ENCODE peak calls at places on chromosome 16, in seven cellular contexts. One of them, this sample, is unnamed.
A peak's percentile ranks its signal among the peaks of the same experiment; 100 is the strongest.

GRCh38 chr16:14024300-14024699 is 46.8 kb upstream of the MRTFB start:
- DNase-seq in breast epithelium: no peak
- DNase-seq in A549: no peak
- DNase-seq in stomach: no peak
- DNase-seq in OCI-LY7: peak; percentile 15
- DNase-seq in esophagus muscularis mucosa: no peak
- DNase-seq in adrenal gland: no peak
- DNase-seq in this sample: no peak

GRCh38 chr16:27315333-27316037 is 1.7 kb downstream of the IL4R start:
- DNase-seq in breast epithelium: peak; percentile 44
- DNase-seq in A549: peak; percentile 55
- DNase-seq in OCI-LY7: peak; percentile 61
- DNase-seq in stomach: peak; percentile 56
- DNase-seq in adrenal gland: peak; percentile 78
- DNase-seq in esophagus muscularis mucosa: peak; percentile 94
- DNase-seq in this sample: peak; percentile 78

GRCh38 chr16:87149051-87149450 is 168.1 kb downstream of the C16orf95 start:
- DNase-seq in adrenal gland: no peak
- DNase-seq in A549: no peak
- DNase-seq in stomach: no peak
- DNase-seq in esophagus muscularis mucosa: no peak
- DNase-seq in OCI-LY7: no peak
- DNase-seq in breast epithelium: no peak
- DNase-seq in this sample: no peak

GRCh38 chr16:19875900-19876299 is 8.7 kb downstream of the GPRC5B start:
- DNase-seq in esophagus muscularis mucosa: no peak
- DNase-seq in OCI-LY7: no peak
- DNase-seq in adrenal gland: no peak
- DNase-seq in stomach: no peak
- DNase-seq in A549: no peak
- DNase-seq in breast epithelium: no peak
- DNase-seq in this sample: no peak

GRCh38 chr16:70661918-70662641 is 15.7 kb downstream of the IL34 start:
- DNase-seq in adrenal gland: no peak
- DNase-seq in stomach: no peak
- DNase-seq in esophagus muscularis mucosa: no peak
- DNase-seq in breast epithelium: no peak
- DNase-seq in A549: no peak
- DNase-seq in OCI-LY7: no peak
- DNase-seq in this sample: peak; percentile 75

GRCh38 chr16:10992112-10992511 is 47.7 kb downstream of the CLEC16A start:
- DNase-seq in A549: no peak
- DNase-seq in esophagus muscularis mucosa: no peak
- DNase-seq in breast epithelium: no peak
- DNase-seq in OCI-LY7: no peak
- DNase-seq in stomach: no peak
- DNase-seq in adrenal gland: no peak
- DNase-seq in this sample: no peak

GRCh38 chr16:31713945-31714898 is 159.4 kb upstream of the ZNF267 start:
- DNase-seq in esophagus muscularis mucosa: no peak
- DNase-seq in stomach: no peak
- DNase-seq in OCI-LY7: no peak
- DNase-seq in adrenal gland: no peak
- DNase-seq in A549: no peak
- DNase-seq in breast epithelium: no peak
- DNase-seq in this sample: no peak

GRCh38 chr16:23571895-23572294 is 14.4 kb downstream of the UBFD1 start:
- DNase-seq in breast epithelium: no peak
- DNase-seq in OCI-LY7: no peak
- DNase-seq in stomach: no peak
- DNase-seq in A549: no peak
- DNase-seq in esophagus muscularis mucosa: no peak
- DNase-seq in adrenal gland: no peak
- DNase-seq in this sample: no peak

GRCh38 chr16:9258423-9259051 is 167.1 kb downstream of the HAPSTR1 start:
- DNase-seq in esophagus muscularis mucosa: no peak
- DNase-seq in adrenal gland: peak; percentile 20
- DNase-seq in A549: peak; percentile 52
- DNase-seq in OCI-LY7: peak; percentile 70
- DNase-seq in breast epithelium: no peak
- DNase-seq in stomach: no peak
- DNase-seq in this sample: no peak

GRCh38 chr16:83272201-83272600 is 535.6 kb upstream of the HSBP1 start:
- DNase-seq in adrenal gland: no peak
- DNase-seq in stomach: no peak
- DNase-seq in breast epithelium: no peak
- DNase-seq in OCI-LY7: no peak
- DNase-seq in A549: no peak
- DNase-seq in esophagus muscularis mucosa: peak; percentile 45
- DNase-seq in this sample: no peak

DNA sequence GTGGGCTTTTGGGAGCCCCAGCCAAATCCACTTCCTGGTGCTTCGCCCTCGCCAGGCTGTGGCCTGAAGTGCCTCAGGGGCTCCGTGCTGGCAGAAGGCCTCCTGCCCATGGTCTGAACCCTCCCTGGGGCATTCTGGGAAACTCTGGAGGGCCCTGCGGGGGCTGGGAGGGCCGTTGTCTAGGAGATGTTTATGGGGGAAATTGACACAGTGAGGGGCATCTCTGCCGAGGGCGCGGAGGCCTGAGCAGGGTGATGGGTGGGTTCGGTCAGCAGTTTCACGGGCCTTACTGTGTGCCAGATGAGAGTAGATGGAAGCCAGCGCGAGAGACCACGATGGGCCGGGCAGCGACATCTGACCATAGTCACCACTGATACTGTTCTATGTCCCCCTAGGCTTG is 73.4 kb upstream of the CIBAR2 start:
- DNase-seq in breast epithelium: no peak
- DNase-seq in adrenal gland: no peak
- DNase-seq in OCI-LY7: no peak
- DNase-seq in A549: no peak
- DNase-seq in stomach: no peak
- DNase-seq in esophagus muscularis mucosa: no peak
- DNase-seq in this sample: no peak
- H3K4me1 ChIP-seq in breast epithelium: no peaks in the 10 kb centered on the region
- H3K4me1 ChIP-seq in adrenal gland: peaks cover 34% of the 10 kb centered on the region
- H3K4me1 ChIP-seq in OCI-LY7: no peaks in the 10 kb centered on the region
- H3K4me1 ChIP-seq in A549: no peaks in the 10 kb centered on the region
- H3K4me1 ChIP-seq in stomach: peaks cover 24% of the 10 kb centered on the region
- H3K4me1 ChIP-seq in esophagus muscularis mucosa: peaks cover 8% of the 10 kb centered on the region
- H3K4me1 ChIP-seq in this sample: no peaks in the 10 kb centered on the region

GRCh38 chr16:50384500-50385122 is 15.8 kb upstream of the BRD7 start:
- DNase-seq in breast epithelium: no peak
- DNase-seq in adrenal gland: no peak
- DNase-seq in stomach: no peak
- DNase-seq in esophagus muscularis mucosa: no peak
- DNase-seq in OCI-LY7: peak; percentile 23
- DNase-seq in A549: no peak
- DNase-seq in this sample: no peak
- H3K4me1 ChIP-seq in breast epithelium: no peaks in the 10 kb centered on the region
- H3K4me1 ChIP-seq in adrenal gland: no peaks in the 10 kb centered on the region
- H3K4me1 ChIP-seq in stomach: no peaks in the 10 kb centered on the region
- H3K4me1 ChIP-seq in esophagus muscularis mucosa: no peaks in the 10 kb centered on the region
- H3K4me1 ChIP-seq in OCI-LY7: peaks cover 14% of the 10 kb centered on the region
- H3K4me1 ChIP-seq in A549: no peaks in the 10 kb centered on the region
- H3K4me1 ChIP-seq in this sample: no peaks in the 10 kb centered on the region

GRCh38 chr16:57178793-57179212 is 7.0 kb downstream of the PSME3IP1 start:
- DNase-seq in A549: no peak
- DNase-seq in esophagus muscularis mucosa: no peak
- DNase-seq in breast epithelium: no peak
- DNase-seq in OCI-LY7: no peak
- DNase-seq in stomach: no peak
- DNase-seq in adrenal gland: no peak
- DNase-seq in this sample: no peak

GRCh38 chr16:57172891-57173290 is 12.9 kb downstream of the PSME3IP1 start:
- DNase-seq in OCI-LY7: no peak
- DNase-seq in adrenal gland: no peak
- DNase-seq in A549: no peak
- DNase-seq in stomach: no peak
- DNase-seq in breast epithelium: no peak
- DNase-seq in esophagus muscularis mucosa: no peak
- DNase-seq in this sample: no peak

GRCh38 chr16:57178296-57178695 is 7.5 kb downstream of the PSME3IP1 start:
- DNase-seq in breast epithelium: no peak
- DNase-seq in A549: no peak
- DNase-seq in OCI-LY7: no peak
- DNase-seq in esophagus muscularis mucosa: no peak
- DNase-seq in adrenal gland: no peak
- DNase-seq in stomach: no peak
- DNase-seq in this sample: no peak

GRCh38 chr16:57179429-57179828 is 6.4 kb downstream of the PSME3IP1 start:
- DNase-seq in stomach: no peak
- DNase-seq in esophagus muscularis mucosa: no peak
- DNase-seq in A549: no peak
- DNase-seq in adrenal gland: no peak
- DNase-seq in OCI-LY7: no peak
- DNase-seq in breast epithelium: no peak
- DNase-seq in this sample: no peak

DNA sequence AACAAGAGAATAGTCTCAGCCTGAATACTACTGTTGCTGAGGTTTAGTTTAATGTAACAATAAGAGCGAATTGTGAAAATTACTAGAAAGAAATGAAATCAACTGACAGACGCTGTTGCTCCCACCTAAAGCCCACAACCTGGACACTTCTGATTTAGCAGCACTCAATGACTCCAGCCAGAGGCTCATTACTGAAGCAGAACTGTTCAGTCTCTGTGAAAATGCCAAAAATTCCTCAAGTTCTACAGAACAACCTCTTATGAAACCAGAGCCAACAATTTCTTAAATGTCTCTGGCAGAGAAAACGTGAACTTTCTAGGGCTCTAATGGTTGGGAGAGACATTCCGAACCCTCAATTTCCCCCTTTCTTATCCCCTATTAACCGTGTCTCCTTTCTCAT is 9.9 kb downstream of the PSME3IP1 start:
- DNase-seq in A549: no peak
- DNase-seq in stomach: no peak
- DNase-seq in breast epithelium: no peak
- DNase-seq in OCI-LY7: no peak
- DNase-seq in esophagus muscularis mucosa: no peak
- DNase-seq in adrenal gland: no peak
- DNase-seq in this sample: no peak
- H3K4me1 ChIP-seq in A549: peaks cover 17% of the 10 kb centered on the region
- H3K4me1 ChIP-seq in stomach: peaks cover 16% of the 10 kb centered on the region
- H3K4me1 ChIP-seq in breast epithelium: no peaks in the 10 kb centered on the region
- H3K4me1 ChIP-seq in OCI-LY7: no peaks in the 10 kb centered on the region
- H3K4me1 ChIP-seq in esophagus muscularis mucosa: peaks cover 25% of the 10 kb centered on the region
- H3K4me1 ChIP-seq in adrenal gland: no peaks in the 10 kb centered on the region
- H3K4me1 ChIP-seq in this sample: no peaks in the 10 kb centered on the region

GRCh38 chr16:75224683-75225082 is 5.9 kb downstream of the CTRB1 start:
- DNase-seq in A549: no peak
- DNase-seq in adrenal gland: no peak
- DNase-seq in breast epithelium: no peak
- DNase-seq in stomach: no peak
- DNase-seq in OCI-LY7: no peak
- DNase-seq in esophagus muscularis mucosa: no peak
- DNase-seq in this sample: no peak
- H3K4me1 ChIP-seq in A549: no peaks in the 10 kb centered on the region
- H3K4me1 ChIP-seq in adrenal gland: no peaks in the 10 kb centered on the region
- H3K4me1 ChIP-seq in breast epithelium: no peaks in the 10 kb centered on the region
- H3K4me1 ChIP-seq in stomach: peaks cover 5% of the 10 kb centered on the region
- H3K4me1 ChIP-seq in OCI-LY7: no peaks in the 10 kb centered on the region
- H3K4me1 ChIP-seq in esophagus muscularis mucosa: no peaks in the 10 kb centered on the region
- H3K4me1 ChIP-seq in this sample: no peaks in the 10 kb centered on the region

GRCh38 chr16:53098526-53099317 is 43.9 kb downstream of the CHD9 start:
- DNase-seq in adrenal gland: peak; percentile 82
- DNase-seq in breast epithelium: peak; percentile 72
- DNase-seq in esophagus muscularis mucosa: peak; percentile 97
- DNase-seq in OCI-LY7: peak; percentile 93
- DNase-seq in stomach: peak; percentile 76
- DNase-seq in A549: peak; percentile 76
- DNase-seq in this sample: peak; percentile 94

GRCh38 chr16:53100889-53101288 is 46.1 kb downstream of the CHD9 start:
- DNase-seq in OCI-LY7: no peak
- DNase-seq in breast epithelium: no peak
- DNase-seq in adrenal gland: no peak
- DNase-seq in esophagus muscularis mucosa: no peak
- DNase-seq in stomach: no peak
- DNase-seq in A549: no peak
- DNase-seq in this sample: no peak

GRCh38 chr16:53100131-53100748 is 45.4 kb downstream of the CHD9 start:
- DNase-seq in adrenal gland: no peak
- DNase-seq in A549: no peak
- DNase-seq in stomach: no peak
- DNase-seq in OCI-LY7: peak; percentile 53
- DNase-seq in breast epithelium: no peak
- DNase-seq in esophagus muscularis mucosa: no peak
- DNase-seq in this sample: no peak

GRCh38 chr16:53097190-53097589 is 42.4 kb downstream of the CHD9 start:
- DNase-seq in adrenal gland: no peak
- DNase-seq in stomach: no peak
- DNase-seq in esophagus muscularis mucosa: no peak
- DNase-seq in OCI-LY7: no peak
- DNase-seq in breast epithelium: no peak
- DNase-seq in A549: no peak
- DNase-seq in this sample: no peak

GRCh38 chr16:53099318-53100130 is 44.7 kb downstream of the CHD9 start:
- DNase-seq in A549: peak; percentile 95
- DNase-seq in adrenal gland: peak; percentile 96
- DNase-seq in OCI-LY7: peak; percentile 70
- DNase-seq in breast epithelium: peak; percentile 95
- DNase-seq in stomach: peak; percentile 91
- DNase-seq in esophagus muscularis mucosa: peak; percentile 95
- DNase-seq in this sample: peak; percentile 94
- H3K4me1 ChIP-seq in A549: peaks cover 49% of the 10 kb centered on the region
- H3K4me1 ChIP-seq in adrenal gland: peaks cover 32% of the 10 kb centered on the region
- H3K4me1 ChIP-seq in OCI-LY7: peaks cover 81% of the 10 kb centered on the region
- H3K4me1 ChIP-seq in breast epithelium: peaks cover 20% of the 10 kb centered on the region
- H3K4me1 ChIP-seq in stomach: peaks cover 71% of the 10 kb centered on the region
- H3K4me1 ChIP-seq in esophagus muscularis mucosa: peaks cover 54% of the 10 kb centered on the region
- H3K4me1 ChIP-seq in this sample: peaks cover 21% of the 10 kb centered on the region

GRCh38 chr16:50195756-50196155 is 42.6 kb downstream of the TENT4B start:
- DNase-seq in adrenal gland: no peak
- DNase-seq in OCI-LY7: no peak
- DNase-seq in esophagus muscularis mucosa: no peak
- DNase-seq in A549: no peak
- DNase-seq in stomach: no peak
- DNase-seq in breast epithelium: no peak
- DNase-seq in this sample: no peak
- H3K4me1 ChIP-seq in adrenal gland: peaks cover 19% of the 10 kb centered on the region
- H3K4me1 ChIP-seq in OCI-LY7: peaks cover 50% of the 10 kb centered on the region
- H3K4me1 ChIP-seq in esophagus muscularis mucosa: peaks cover 45% of the 10 kb centered on the region
- H3K4me1 ChIP-seq in A549: peaks cover 29% of the 10 kb centered on the region
- H3K4me1 ChIP-seq in stomach: peaks cover 50% of the 10 kb centered on the region
- H3K4me1 ChIP-seq in breast epithelium: no peaks in the 10 kb centered on the region
- H3K4me1 ChIP-seq in this sample: no peaks in the 10 kb centered on the region

GRCh38 chr16:89334461-89334860 is 117.0 kb downstream of the ZNF778 start:
- DNase-seq in esophagus muscularis mucosa: no peak
- DNase-seq in adrenal gland: no peak
- DNase-seq in breast epithelium: no peak
- DNase-seq in A549: no peak
- DNase-seq in OCI-LY7: no peak
- DNase-seq in stomach: no peak
- DNase-seq in this sample: no peak
- H3K4me1 ChIP-seq in esophagus muscularis mucosa: peaks cover 70% of the 10 kb centered on the region
- H3K4me1 ChIP-seq in adrenal gland: peaks cover 10% of the 10 kb centered on the region
- H3K4me1 ChIP-seq in breast epithelium: peaks cover 13% of the 10 kb centered on the region
- H3K4me1 ChIP-seq in A549: peaks cover 67% of the 10 kb centered on the region
- H3K4me1 ChIP-seq in OCI-LY7: peaks cover 63% of the 10 kb centered on the region
- H3K4me1 ChIP-seq in stomach: peaks cover 98% of the 10 kb centered on the region
- H3K4me1 ChIP-seq in this sample: peaks cover 34% of the 10 kb centered on the region